ENCODE peak calls at places on chromosomes 11 and 22, in seven cellular contexts. N is tibial artery, I is endodermal cell, R is pancreas, J is transverse colon, V is hepatocyte, C is fibroblast of lung. Q is an unnamed sample.
A peak's percentile ranks its signal among the peaks of the same experiment; 100 is the strongest.

GRCh38 chr22:23166841-23167610 is 13.3 kb upstream of the BCR start:
- DNase-seq in N (no peak), I (no peak), R (peak; percentile 36), J (no peak), V (no peak), C (no peak), Q (no peak)

GRCh38 chr11:4044971-4045646 is 49.5 kb upstream of the RRM1 start:
- DNase-seq in N (no peak), I (no peak), R (no peak), J (no peak), V (no peak), C (no peak), Q (no peak)

GRCh38 chr22:24521791-24522245 is 26.7 kb downstream of the UPB1 start:
- DNase-seq in N (no peak), I (peak; percentile 92), R (peak; percentile 66), J (peak; percentile 68), V (peak; percentile 87), C (peak; percentile 52), Q (peak; percentile 66)

GRCh38 chr11:58003591-58003990 is 20.1 kb upstream of the OR9Q1 start:
- DNase-seq in N (no peak), I (no peak), R (no peak), J (no peak), V (no peak), C (no peak), Q (no peak)

GRCh38 chr11:22343411-22344032 is 5.3 kb downstream of the SLC17A6 start:
- DNase-seq in N (no peak), I (peak; percentile 78), R (peak; percentile 49), J (no peak), V (no peak), C (no peak), Q (no peak)

GRCh38 chr22:42131562-42131961 is 952 bp upstream of the CYP2D6 start:
- DNase-seq in N (no peak), I (no peak), R (no peak), J (no peak), V (no peak), C (no peak), Q (no peak)

GRCh38 chr11:14809466-14809865 is 82.6 kb downstream of the CYP2R1 start:
- DNase-seq in N (no peak), I (no peak), R (no peak), J (no peak), V (no peak), C (peak; percentile 29), Q (peak; percentile 64)

GRCh38 chr11:31808721-31809542 is 2.2 kb downstream of the PAX6 start:
- DNase-seq in N (no peak), I (peak; percentile 51), R (no peak), J (no peak), V (no peak), C (no peak), Q (no peak)

GRCh38 chr22:44738347-44738715 is 14.0 kb upstream of the ARHGAP8 start:
- DNase-seq in N (no peak), I (peak; percentile 87), R (peak; percentile 54), J (peak; percentile 57), V (peak; percentile 90), C (no peak), Q (no peak)

GRCh38 chr11:106105986-106106385 is 28.5 kb downstream of the AASDHPPT start:
- DNase-seq in N (no peak), I (no peak), R (no peak), J (no peak), V (no peak), C (no peak), Q (no peak)

GRCh38 chr22:47163876-47164513 is 401.5 kb downstream of the TBC1D22A start:
- DNase-seq in N (peak; percentile 15), I (peak; percentile 28), R (peak; percentile 55), J (peak; percentile 3), V (no peak), C (no peak), Q (no peak)

GRCh38 chr11:69352715-69353325 is 58.9 kb downstream of the MYEOV start:
- DNase-seq in N (no peak), I (peak; percentile 46), R (no peak), J (peak; percentile 48), V (peak; percentile 54), C (peak; percentile 91), Q (peak; percentile 84)

GRCh38 chr22:19776433-19777031 is 16.0 kb downstream of the TBX1 start:
- DNase-seq in N (no peak), I (peak; percentile 38), R (peak; percentile 54), J (no peak), V (no peak), C (no peak), Q (no peak)

GRCh38 chr11:75596914-75597313 is 34.9 kb downstream of the SERPINH1 start:
- DNase-seq in N (no peak), I (no peak), R (no peak), J (no peak), V (no peak), C (no peak), Q (no peak)

GRCh38 chr22:21568207-21569075 is 927 bp downstream of the UBE2L3 start:
- DNase-seq in N (peak; percentile 20), I (peak; percentile 73), R (no peak), J (peak; percentile 39), V (peak; percentile 62), C (peak; percentile 28), Q (peak; percentile 39)

GRCh38 chr22:30948930-30949342 is 19.6 kb downstream of the MORC2 start:
- DNase-seq in N (no peak), I (no peak), R (no peak), J (no peak), V (no peak), C (no peak), Q (peak; percentile 21)

GRCh38 chr11:78020248-78020647 is 2.8 kb downstream of the KCTD14 start:
- DNase-seq in N (no peak), I (no peak), R (no peak), J (no peak), V (no peak), C (no peak), Q (no peak)

GRCh38 chr11:1573077-1573846 is 1.2 kb upstream of the DUSP8 start:
- DNase-seq in N (peak; percentile 21), I (peak; percentile 74), R (peak; percentile 89), J (peak; percentile 71), V (no peak), C (no peak), Q (no peak)

GRCh38 chr11:59206635-59207034 is 6.1 kb downstream of the MPEG1 start:
- DNase-seq in N (no peak), I (peak; percentile 88), R (no peak), J (peak; percentile 59), V (peak; percentile 58), C (peak; percentile 38), Q (peak; percentile 68)

GRCh38 chr11:120170741-120171261 is 32.9 kb upstream of the TRIM29 start:
- DNase-seq in N (no peak), I (no peak), R (no peak), J (no peak), V (no peak), C (no peak), Q (no peak)

GRCh38 chr11:17985517-17985916 is 27.3 kb downstream of the SERGEF start:
- DNase-seq in N (no peak), I (no peak), R (no peak), J (no peak), V (peak; percentile 54), C (no peak), Q (no peak)

GRCh38 chr22:35352214-35353111 is 28.4 kb upstream of the HMOX1 start:
- DNase-seq in N (peak; percentile 84), I (peak; percentile 89), R (no peak), J (peak; percentile 80), V (no peak), C (no peak), Q (no peak)

GRCh38 chr11:73612601-73613137 is 14.8 kb upstream of the FAM168A start:
- DNase-seq in N (no peak), I (no peak), R (no peak), J (no peak), V (no peak), C (no peak), Q (no peak)

GRCh38 chr11:76602431-76602861 is 68.1 kb downstream of the LRRC32 start:
- DNase-seq in N (no peak), I (peak; percentile 38), R (peak; percentile 34), J (peak; percentile 82), V (peak; percentile 59), C (peak; percentile 90), Q (no peak)
- H3K27ac ChIP-seq in N (peak overlapping the region; percentile 16), I (no peak overlapping the region), R (no peak overlapping the region), J (peak overlapping the region; percentile 73), V (peak overlapping the region; percentile 80), C (no peak overlapping the region), Q (no peak overlapping the region)

DNA sequence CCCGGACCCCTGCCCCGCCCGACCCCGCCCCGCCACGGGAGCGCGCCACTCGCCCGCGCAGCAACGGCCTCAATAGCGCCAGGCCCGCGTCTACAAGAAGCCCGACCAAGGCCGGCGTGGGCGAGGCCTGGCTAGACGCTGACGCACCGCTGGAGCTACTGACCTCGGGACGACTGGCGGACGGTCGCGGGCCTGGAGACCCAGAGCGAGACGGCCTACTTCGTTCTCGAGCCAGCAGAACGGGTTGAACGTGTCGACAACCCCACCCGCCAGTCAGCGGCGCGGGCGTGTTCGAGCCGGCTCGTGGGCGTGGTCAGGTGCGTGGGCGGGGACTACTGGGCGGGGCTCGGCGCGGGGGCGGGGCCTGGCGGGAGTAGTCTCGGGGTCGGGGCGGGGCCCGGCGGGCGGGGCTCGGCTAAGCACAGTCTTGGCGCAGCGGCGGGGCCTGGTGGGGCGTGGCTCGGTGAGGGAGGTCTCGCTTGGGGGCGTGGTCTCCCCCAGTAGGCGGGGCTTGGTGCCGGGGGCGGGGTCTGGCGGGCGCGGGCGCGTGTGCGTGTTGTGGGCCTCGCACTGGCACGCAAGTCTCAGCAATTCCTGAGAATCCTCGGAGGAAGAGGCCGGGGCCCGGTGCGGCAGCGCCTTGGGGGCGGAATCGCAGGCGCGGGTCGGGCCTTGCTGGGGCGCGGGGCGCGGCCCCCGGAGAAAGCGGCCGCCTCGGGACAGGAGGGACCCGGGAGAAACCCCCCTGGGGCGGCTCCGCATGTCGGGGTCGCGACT is at the start of gene RNH1:
- DNase-seq in N (peak; percentile 98), I (peak; percentile 99), R (peak; percentile 99), J (peak; percentile 99), V (peak; percentile 99), C (peak; percentile 96), Q (peak; percentile 94)
- TF ChIP-seq CTCF in N (no peak), I (no peak), R (no peak), J (no peak), V (no peak), C (no peak), Q (no peak)

DNA sequence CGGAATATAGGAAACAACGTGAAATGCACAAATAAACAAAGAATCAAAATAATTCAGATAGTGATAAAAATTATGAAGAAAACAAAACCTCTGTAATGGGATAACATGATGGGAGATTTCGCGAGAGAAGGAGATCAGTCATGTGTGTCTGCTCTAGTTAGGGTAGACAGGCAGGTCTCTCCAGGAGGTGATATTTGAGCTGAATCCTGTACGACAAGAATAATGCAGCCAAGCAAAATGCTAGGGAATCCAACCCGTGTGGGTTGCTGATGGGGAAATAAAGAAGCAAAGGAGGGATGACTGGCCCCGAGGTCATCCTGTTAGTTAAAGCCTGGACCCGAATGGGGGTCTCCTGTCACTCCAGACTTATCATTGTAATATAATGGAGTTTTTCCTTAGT is 16.0 kb downstream of the MAML2 start:
- DNase-seq in N (no peak), I (no peak), R (no peak), J (no peak), V (no peak), C (no peak), Q (no peak)
- H3K4me1 ChIP-seq in N (peaks cover 44% of the 10 kb centered on the region), I (peaks cover 6% of the 10 kb centered on the region), R (peaks cover 9% of the 10 kb centered on the region), J (peaks cover 15% of the 10 kb centered on the region), V (peaks cover 49% of the 10 kb centered on the region), C (peaks cover 19% of the 10 kb centered on the region), Q (peaks cover 47% of the 10 kb centered on the region)

DNA sequence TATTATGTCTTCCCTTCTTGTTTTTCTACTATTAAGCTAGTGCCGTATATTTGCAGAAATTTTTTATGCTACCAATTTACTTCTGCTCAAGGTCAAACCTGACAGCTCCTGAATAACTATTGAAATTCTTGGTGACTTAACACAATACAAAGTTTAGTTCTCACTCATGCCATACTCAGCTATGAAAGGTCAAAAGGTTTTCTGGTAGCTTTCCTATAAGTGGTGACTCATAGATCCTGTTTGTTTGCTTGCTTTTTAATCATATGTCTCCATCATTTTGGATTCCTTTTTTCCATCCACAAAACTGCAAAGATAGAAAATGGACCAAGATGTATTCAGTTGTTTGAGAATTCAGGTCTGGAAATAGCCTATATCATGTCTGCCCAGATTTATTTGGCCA is 855.8 kb upstream of the LRRC4C start:
- DNase-seq in N (no peak), I (no peak), R (no peak), J (no peak), V (no peak), C (no peak), Q (no peak)
- H3K27ac ChIP-seq in N (no peak overlapping the region), I (no peak overlapping the region), R (no peak overlapping the region), J (no peak overlapping the region), V (no peak overlapping the region), C (no peak overlapping the region), Q (no peak overlapping the region)

Q was measured in A673.